ENCODE peak calls at places on chromosome 19, in seven cellular contexts. E, D, M, R, J, G and I are unnamed samples.

GRCh38 chr19:13764821-13765394 is 586 bp downstream of the MRI1 start:
- DNase-seq in E (peak), D (peak), M (no peak), R (no peak), J (no peak), G (peak), I (peak)

GRCh38 chr19:1618157-1619093 is 13.2 kb upstream of the UQCR11 start:
- DNase-seq in E (peak), D (no peak), M (no peak), R (peak), J (no peak), G (peak), I (no peak)

GRCh38 chr19:28913626-28914025 is 299.3 kb downstream of the UQCRFS1 start:
- DNase-seq in E (no peak), D (no peak), M (no peak), R (no peak), J (no peak), G (no peak), I (no peak)

GRCh38 chr19:30848626-30849322 is 476.6 kb downstream of the ZNF536 start:
- DNase-seq in E (no peak), D (no peak), M (no peak), R (no peak), J (no peak), G (no peak), I (no peak)

GRCh38 chr19:35264281-35265125 is 4.3 kb upstream of the USF2 start:
- DNase-seq in E (no peak), D (no peak), M (no peak), R (no peak), J (peak), G (no peak), I (no peak)

GRCh38 chr19:29882719-29883105 is 59.3 kb upstream of the URI1 start:
- DNase-seq in E (no peak), D (no peak), M (no peak), R (no peak), J (no peak), G (no peak), I (no peak)

GRCh38 chr19:16361926-16362325 is 37.3 kb downstream of the KLF2 start:
- DNase-seq in E (no peak), D (no peak), M (no peak), R (no peak), J (no peak), G (no peak), I (no peak)

GRCh38 chr19:15195381-15195964 is 5.3 kb downstream of the NOTCH3 start:
- DNase-seq in E (peak), D (peak), M (no peak), R (peak), J (no peak), G (peak), I (peak)

GRCh38 chr19:2391118-2391725 is 31.2 kb downstream of the TMPRSS9 start:
- DNase-seq in E (peak), D (peak), M (peak), R (peak), J (no peak), G (peak), I (no peak)

GRCh38 chr19:43300206-43300605 is 30.9 kb upstream of the PSG9 start:
- DNase-seq in E (no peak), D (no peak), M (no peak), R (no peak), J (no peak), G (no peak), I (no peak)

GRCh38 chr19:2575734-2576481 is 100.0 kb downstream of the GADD45B start:
- DNase-seq in E (no peak), D (no peak), M (no peak), R (no peak), J (peak), G (no peak), I (no peak)

GRCh38 chr19:33794578-33795369 is 1.9 kb upstream of the KCTD15 start:
- DNase-seq in E (no peak), D (no peak), M (no peak), R (no peak), J (peak), G (peak), I (no peak)

GRCh38 chr19:384801-385169 is 24.2 kb downstream of the C2CD4C start:
- DNase-seq in E (no peak), D (no peak), M (no peak), R (no peak), J (no peak), G (no peak), I (no peak)

GRCh38 chr19:29617336-29618266 is 11.5 kb downstream of the POP4 start:
- DNase-seq in E (no peak), D (no peak), M (no peak), R (no peak), J (no peak), G (no peak), I (no peak)

GRCh38 chr19:11025997-11026396 is 63.3 kb upstream of the LDLR start:
- DNase-seq in E (no peak), D (no peak), M (no peak), R (no peak), J (no peak), G (no peak), I (no peak)

GRCh38 chr19:13881231-13881691 is 4.3 kb downstream of the NANOS3 start:
- DNase-seq in E (peak), D (no peak), M (no peak), R (no peak), J (no peak), G (peak), I (peak)

GRCh38 chr19:55554749-55555152 is 9.4 kb upstream of the SBK3 start:
- DNase-seq in E (no peak), D (no peak), M (no peak), R (no peak), J (no peak), G (peak), I (no peak)

GRCh38 chr19:33686687-33687541 is 65.2 kb downstream of the CHST8 start:
- DNase-seq in E (no peak), D (no peak), M (no peak), R (no peak), J (no peak), G (no peak), I (no peak)

GRCh38 chr19:6239401-6239844 is 40.4 kb downstream of the MLLT1 start:
- DNase-seq in E (no peak), D (no peak), M (no peak), R (peak), J (peak), G (no peak), I (no peak)

GRCh38 chr19:6521718-6522646 is 8.8 kb upstream of the TNFSF9 start:
- DNase-seq in E (no peak), D (peak), M (no peak), R (no peak), J (no peak), G (no peak), I (no peak)

GRCh38 chr19:55613396-55613795 is 7.9 kb downstream of the ZNF865 start:
- DNase-seq in E (no peak), D (no peak), M (no peak), R (no peak), J (no peak), G (no peak), I (no peak)

GRCh38 chr19:35142531-35143230 is 374 bp upstream of the FXYD7 start:
- DNase-seq in E (peak), D (peak), M (no peak), R (peak), J (peak), G (peak), I (peak)

GRCh38 chr19:12675940-12676339 is 5.7 kb downstream of the DHPS start:
- DNase-seq in E (no peak), D (no peak), M (no peak), R (no peak), J (no peak), G (no peak), I (no peak)

GRCh38 chr19:3073931-3074595 is 11.8 kb upstream of the TLE5 start:
- DNase-seq in E (no peak), D (no peak), M (no peak), R (no peak), J (peak), G (no peak), I (no peak)

GRCh38 chr19:1438035-1438932 is at the start of gene RPS15:
- DNase-seq in E (peak), D (peak), M (peak), R (peak), J (peak), G (peak), I (peak)

GRCh38 chr19:36113895-36114762 is 546 bp downstream of the POLR2I start:
- DNase-seq in E (peak), D (peak), M (no peak), R (no peak), J (peak), G (peak), I (no peak)

GRCh38 chr19:54030895-54031586 is 32.7 kb downstream of the VSTM1 start:
- DNase-seq in E (peak), D (no peak), M (no peak), R (no peak), J (no peak), G (no peak), I (no peak)

GRCh38 chr19:1811942-1812425 is at the start of gene ATP8B3:
- DNase-seq in E (no peak), D (no peak), M (no peak), R (peak), J (no peak), G (no peak), I (no peak)

GRCh38 chr19:34596989-34597388 is 80.0 kb downstream of the SCGB2B2 start:
- DNase-seq in E (no peak), D (no peak), M (no peak), R (no peak), J (no peak), G (no peak), I (no peak)

GRCh38 chr19:1407662-1408299 is 395 bp downstream of the DAZAP1 start:
- DNase-seq in E (peak), D (peak), M (no peak), R (no peak), J (peak), G (no peak), I (no peak)

GRCh38 chr19:21158523-21159135 is 16.8 kb downstream of the ZNF431 start:
- DNase-seq in E (no peak), D (no peak), M (no peak), R (no peak), J (no peak), G (no peak), I (no peak)

GRCh38 chr19:14118165-14119051 is 846 bp upstream of the PRKACA start:
- DNase-seq in E (peak), D (peak), M (no peak), R (peak), J (peak), G (peak), I (no peak)

GRCh38 chr19:40279120-40279551 is 6.0 kb downstream of the AKT2 start:
- DNase-seq in E (peak), D (no peak), M (no peak), R (no peak), J (peak), G (no peak), I (no peak)

GRCh38 chr19:30696514-30696913 is 324.3 kb downstream of the ZNF536 start:
- DNase-seq in E (peak), D (no peak), M (no peak), R (no peak), J (no peak), G (peak), I (peak)

GRCh38 chr19:35299523-35300339 is 7.8 kb downstream of the MAG start:
- DNase-seq in E (peak), D (no peak), M (no peak), R (peak), J (no peak), G (no peak), I (no peak)

GRCh38 chr19:918481-919156 is 1.5 kb downstream of the KISS1R start:
- DNase-seq in E (peak), D (peak), M (no peak), R (no peak), J (no peak), G (peak), I (no peak)

GRCh38 chr19:29422686-29423085 is 103.1 kb upstream of the VSTM2B start:
- DNase-seq in E (no peak), D (no peak), M (no peak), R (no peak), J (no peak), G (no peak), I (no peak)

GRCh38 chr19:7845390-7846179 is 15.6 kb downstream of the EVI5L start:
- DNase-seq in E (no peak), D (no peak), M (no peak), R (no peak), J (no peak), G (no peak), I (no peak)

GRCh38 chr19:38478273-38478971 is 44.9 kb downstream of the RYR1 start:
- DNase-seq in E (peak), D (no peak), M (no peak), R (peak), J (no peak), G (peak), I (peak)
- TF ChIP-seq CTCF in E (peak), D (no peak), M (peak), R (no peak), J (no peak), G (peak), I (peak)

DNA sequence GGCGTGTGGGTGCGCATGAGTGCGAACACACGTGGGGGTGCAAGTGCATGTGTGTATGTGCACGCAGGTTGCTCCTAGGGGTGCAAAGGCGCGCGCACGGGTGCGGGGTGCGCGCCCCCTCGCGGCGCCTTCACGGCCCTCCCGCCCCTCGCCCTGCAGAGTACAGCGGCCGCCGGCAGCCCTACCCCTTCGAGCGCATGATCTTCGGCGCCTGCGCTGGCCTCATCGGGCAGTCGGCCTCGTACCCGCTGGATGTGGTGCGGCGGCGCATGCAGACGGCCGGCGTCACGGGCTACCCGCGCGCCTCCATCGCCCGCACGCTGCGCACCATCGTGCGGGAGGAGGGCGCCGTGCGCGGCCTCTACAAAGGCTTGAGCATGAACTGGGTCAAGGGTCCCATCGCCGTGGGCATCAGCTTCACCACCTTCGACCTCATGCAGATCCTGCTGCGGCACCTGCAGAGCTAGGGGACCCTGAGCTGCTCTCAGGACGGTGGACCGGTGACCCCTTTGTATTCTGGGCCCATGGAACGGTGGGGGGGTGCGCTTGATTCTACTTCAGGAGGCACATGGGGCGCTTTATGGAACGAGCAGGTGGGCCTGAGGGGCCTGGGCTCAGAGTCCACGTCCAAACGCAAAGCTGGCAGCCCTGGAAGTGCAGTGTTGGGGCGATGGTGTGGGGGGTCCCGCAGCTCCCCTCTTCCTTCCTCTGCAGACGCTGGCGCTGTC is 27.7 kb downstream of the TMEM161A start:
- DNase-seq in E (peak), D (peak), M (no peak), R (no peak), J (peak), G (peak), I (peak)
- TF ChIP-seq CTCF in E (peak), D (peak), M (peak), R (no peak), J (no peak), G (peak), I (peak)

DNA sequence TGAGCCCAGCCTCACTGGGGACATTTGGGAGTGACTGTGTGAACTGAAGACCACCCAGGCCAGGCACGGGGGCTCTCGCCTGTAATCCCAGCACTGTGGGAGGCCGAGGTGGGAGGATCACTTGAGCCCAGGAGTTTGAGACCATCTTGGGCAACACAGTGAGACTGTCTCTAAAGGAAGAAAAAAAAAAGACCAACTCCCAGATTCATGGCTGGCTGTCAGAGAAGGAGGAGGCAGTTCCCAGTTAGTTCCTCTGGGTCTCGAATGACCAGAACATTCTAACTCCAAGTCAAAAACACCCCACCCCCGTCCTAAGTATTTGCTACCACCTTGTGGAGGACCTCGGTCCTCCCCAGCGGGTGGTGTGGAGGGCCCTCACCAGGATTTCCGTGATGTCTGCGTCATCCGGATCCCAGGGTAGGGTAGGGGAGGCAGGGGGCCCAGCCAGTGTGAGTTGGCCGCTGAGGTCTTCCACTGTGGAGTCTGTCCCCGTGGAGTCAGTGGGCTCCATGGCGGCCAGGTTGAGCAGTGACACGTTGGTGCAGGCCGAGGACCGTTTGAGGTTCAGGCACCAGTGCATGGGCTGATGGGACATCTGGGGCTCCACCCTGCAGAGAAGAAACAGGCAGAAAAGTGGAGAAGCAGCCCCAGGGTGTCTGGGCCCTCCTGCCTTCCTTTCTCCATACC is 1.3 kb downstream of the TSKS start:
- DNase-seq in E (peak), D (peak), M (no peak), R (no peak), J (peak), G (no peak), I (no peak)
- TF ChIP-seq CTCF in E (peak), D (no peak), M (peak), R (no peak), J (no peak), G (no peak), I (no peak)

GRCh38 chr19:52291781-52292180 is 5.2 kb upstream of the ZNF480 start:
- DNase-seq in E (no peak), D (no peak), M (no peak), R (no peak), J (no peak), G (no peak), I (no peak)

GRCh38 chr19:52296400-52296772 is 583 bp upstream of the ZNF480 start:
- DNase-seq in E (peak), D (no peak), M (no peak), R (no peak), J (no peak), G (no peak), I (no peak)

GRCh38 chr19:52297601-52298358 is 811 bp downstream of the ZNF480 start:
- DNase-seq in E (peak), D (no peak), M (no peak), R (no peak), J (no peak), G (peak), I (no peak)

GRCh38 chr19:52296773-52297600 is at the start of gene ZNF480:
- DNase-seq in E (peak), D (peak), M (no peak), R (peak), J (peak), G (peak), I (peak)
- TF ChIP-seq CTCF in E (peak), D (no peak), M (no peak), R (no peak), J (no peak), G (peak), I (peak)

GRCh38 chr19:17488593-17489391 is 18.5 kb downstream of the SLC27A1 start:
- DNase-seq in E (peak), D (peak), M (no peak), R (peak), J (peak), G (peak), I (peak)
- TF ChIP-seq CTCF in E (no peak), D (no peak), M (peak), R (no peak), J (no peak), G (peak), I (peak)

GRCh38 chr19:44303976-44304568 is 753 bp downstream of the ZNF235 start:
- DNase-seq in E (peak), D (no peak), M (peak), R (peak), J (no peak), G (peak), I (no peak)

GRCh38 chr19:44305457-44305856 is 632 bp upstream of the ZNF235 start:
- DNase-seq in E (no peak), D (no peak), M (no peak), R (no peak), J (no peak), G (no peak), I (no peak)

GRCh38 chr19:44304659-44305193 is at the start of gene ZNF235:
- DNase-seq in E (peak), D (peak), M (peak), R (peak), J (peak), G (peak), I (peak)

GRCh38 chr19:44306283-44306682 is 1.5 kb upstream of the ZNF235 start:
- DNase-seq in E (no peak), D (no peak), M (no peak), R (no peak), J (no peak), G (no peak), I (no peak)

GRCh38 chr19:44308011-44308410 is 3.2 kb upstream of the ZNF235 start:
- DNase-seq in E (no peak), D (no peak), M (no peak), R (no peak), J (no peak), G (no peak), I (no peak)
- TF ChIP-seq CTCF in E (no peak), D (no peak), M (no peak), R (no peak), J (no peak), G (no peak), I (no peak)

GRCh38 chr19:9952276-9952675 is 16.0 kb upstream of the OLFM2 start:
- DNase-seq in E (no peak), D (no peak), M (no peak), R (no peak), J (no peak), G (no peak), I (no peak)
- TF ChIP-seq CTCF in E (no peak), D (no peak), M (no peak), R (no peak), J (no peak), G (no peak), I (no peak)

GRCh38 chr19:5122671-5123409 is 153.9 kb downstream of the KDM4B start:
- DNase-seq in E (no peak), D (no peak), M (no peak), R (no peak), J (no peak), G (no peak), I (no peak)

GRCh38 chr19:5120833-5121232 is 151.9 kb downstream of the KDM4B start:
- DNase-seq in E (no peak), D (no peak), M (no peak), R (no peak), J (no peak), G (no peak), I (no peak)

GRCh38 chr19:5122121-5122400 is 153.1 kb downstream of the KDM4B start:
- DNase-seq in E (no peak), D (no peak), M (no peak), R (no peak), J (no peak), G (no peak), I (no peak)

GRCh38 chr19:5120321-5120720 is 151.4 kb downstream of the KDM4B start:
- DNase-seq in E (no peak), D (no peak), M (no peak), R (no peak), J (no peak), G (no peak), I (no peak)

GRCh38 chr19:5121286-5122120 is 152.6 kb downstream of the KDM4B start:
- DNase-seq in E (no peak), D (no peak), M (no peak), R (no peak), J (no peak), G (no peak), I (no peak)
- TF ChIP-seq CTCF in E (no peak), D (no peak), M (no peak), R (no peak), J (no peak), G (no peak), I (no peak)